ENCODE peak calls at places on chromosomes 12 and 14, in seven cellular contexts. R is Calu3, L is A172, K is amniotic stem cell, Q is NCI-H460, I is left ventricle myocardium inferior, Z is brain microvascular endothelial cell. S is an unnamed sample.

GRCh38 chr12:104551313-104551931 is 94.7 kb downstream of the CHST11 start:
- DNase-seq in Q (no peak), L (no peak), I (no peak), Z (no peak), K (no peak), R (no peak), S (no peak)

GRCh38 chr12:120229583-120230325 is 28.8 kb upstream of the RPLP0 start:
- DNase-seq in R (peak; percentile 47), K (peak; percentile 17), I (no peak), L (peak; percentile 74), Q (peak; percentile 83), Z (no peak), S (no peak)

GRCh38 chr12:44523828-44524227 is 352.3 kb downstream of the NELL2 start:
- DNase-seq in Q (no peak), Z (no peak), R (no peak), I (no peak), L (no peak), K (no peak), S (no peak)

GRCh38 chr14:101467181-101467926 is 93.9 kb upstream of the DIO3 start:
- DNase-seq in Z (no peak), L (no peak), K (no peak), I (no peak), Q (no peak), R (no peak), S (no peak)

GRCh38 chr12:7899755-7900154 is 27.0 kb upstream of the SLC2A14 start:
- DNase-seq in R (no peak), I (no peak), K (no peak), Z (no peak), Q (no peak), L (no peak), S (no peak)

GRCh38 chr12:8032242-8033152 is at the start of gene FOXJ2:
- DNase-seq in Q (no peak), Z (peak; percentile 45), R (peak; percentile 75), I (peak; percentile 88), L (peak; percentile 5), K (no peak), S (no peak)

GRCh38 chr14:69323266-69323966 is 63.5 kb downstream of the GALNT16 start:
- DNase-seq in K (no peak), L (no peak), I (no peak), Q (no peak), Z (no peak), R (no peak), S (no peak)

GRCh38 chr12:12333980-12334709 is 15.9 kb downstream of the MANSC1 start:
- DNase-seq in Q (no peak), Z (peak; percentile 18), K (no peak), R (peak; percentile 72), I (peak; percentile 48), L (peak; percentile 32), S (peak; percentile 35)

GRCh38 chr12:119139448-119139847 is 39.3 kb upstream of the HSPB8 start:
- DNase-seq in K (no peak), L (no peak), R (no peak), Q (no peak), I (no peak), Z (no peak), S (no peak)

GRCh38 chr14:91466192-91466591 is 43.9 kb downstream of the PPP4R3A start:
- DNase-seq in L (no peak), Q (no peak), R (no peak), K (no peak), I (no peak), Z (no peak), S (peak; percentile 97)

GRCh38 chr12:15118946-15119345 is 102.3 kb downstream of the RERG start:
- DNase-seq in L (no peak), I (no peak), K (no peak), Z (no peak), R (no peak), Q (no peak), S (no peak)

S was measured in DMS79.